ENCODE peak calls at places on chromosomes 2 and 18, in six cellular contexts. N is nephron progenitor cell; Q is neuronal stem cell; B is HTR-8/SVneo; K is stimulated activated CD4-positive, alpha-beta T cell treated with anti-CD3 and anti-CD28 coated beads, Interleukin-12 subunit alpha, Interleukin-12 subunit beta, amount 100 ng/mL, for 48 hours; S is CD8-positive, alpha-beta T cell. Y is an unnamed sample.

GRCh38 chr2:227848586-227848985 is 22.8 kb upstream of the DAW1 start:
- DNase-seq in Q (no peak), K (no peak), S (no peak), N (no peak), B (no peak), Y (no peak)

GRCh38 chr2:106189764-106190468 is 4.2 kb downstream of the UXS1 start:
- DNase-seq in B (no peak), S (no peak), Q (no peak), K (no peak), N (no peak), Y (no peak)

GRCh38 chr2:143034292-143035074 is 94.7 kb upstream of the ARHGAP15 start:
- DNase-seq in Q (peak; percentile 58), K (peak; percentile 22), B (peak; percentile 52), S (peak; percentile 32), N (peak; percentile 40), Y (peak; percentile 73)

GRCh38 chr2:63053235-63053888 is 2.7 kb downstream of the OTX1 start:
- DNase-seq in S (no peak), Q (no peak), N (peak; percentile 16), B (no peak), K (no peak), Y (peak; percentile 43)

GRCh38 chr2:189102735-189103134 is 76.8 kb downstream of the COL5A2 start:
- DNase-seq in B (no peak), N (no peak), S (no peak), K (no peak), Q (no peak), Y (no peak)

GRCh38 chr2:126891681-126892500 is 6.8 kb upstream of the TEX51 start:
- DNase-seq in Q (no peak), B (no peak), S (no peak), N (no peak), K (no peak), Y (peak; percentile 27)

GRCh38 chr2:158486970-158487325 is 30.2 kb downstream of the PKP4 start:
- DNase-seq in Q (no peak), S (no peak), N (no peak), K (no peak), B (no peak), Y (no peak)

GRCh38 chr2:85956647-85957039 is 67.9 kb upstream of the ST3GAL5 start:
- DNase-seq in Q (no peak), N (no peak), S (no peak), K (no peak), B (no peak), Y (no peak)

GRCh38 chr18:13605477-13605876 is 120.9 kb downstream of the FAM210A start:
- DNase-seq in N (no peak), B (no peak), S (no peak), Q (no peak), K (no peak), Y (no peak)

GRCh38 chr2:58540680-58541079 is 299.6 kb upstream of the FANCL start:
- DNase-seq in Q (peak; percentile 33), K (no peak), S (no peak), N (no peak), B (no peak), Y (peak; percentile 50)